ENCODE peak calls at places on chromosome 11, in seven cellular contexts. One of them, this sample, is unnamed.

GRCh38 chr11:68373810-68374501 is 61.6 kb downstream of the LRP5 start:
- DNase-seq in kidney epithelial cell: no peak
- DNase-seq in iris pigment epithelial cell: peak
- DNase-seq in GM23338: no peak
- DNase-seq in sigmoid colon: no peak
- DNase-seq in AML-193: no peak
- DNase-seq in omental fat pad: no peak
- DNase-seq in this sample: no peak

GRCh38 chr11:9651899-9652748 is 11.8 kb upstream of the SWAP70 start:
- DNase-seq in kidney epithelial cell: no peak
- DNase-seq in iris pigment epithelial cell: no peak
- DNase-seq in GM23338: no peak
- DNase-seq in sigmoid colon: no peak
- DNase-seq in AML-193: no peak
- DNase-seq in omental fat pad: no peak
- DNase-seq in this sample: no peak

GRCh38 chr11:74937696-74938475 is 11.0 kb downstream of the XRRA1 start:
- DNase-seq in kidney epithelial cell: no peak
- DNase-seq in iris pigment epithelial cell: peak
- DNase-seq in GM23338: no peak
- DNase-seq in sigmoid colon: no peak
- DNase-seq in AML-193: no peak
- DNase-seq in omental fat pad: no peak
- DNase-seq in this sample: no peak

GRCh38 chr11:123173040-123173855 is 21.8 kb downstream of the CLMP start:
- DNase-seq in kidney epithelial cell: peak
- DNase-seq in iris pigment epithelial cell: peak
- DNase-seq in GM23338: no peak
- DNase-seq in sigmoid colon: no peak
- DNase-seq in AML-193: no peak
- DNase-seq in omental fat pad: no peak
- DNase-seq in this sample: no peak

GRCh38 chr11:130909650-130910049 is 6.6 kb downstream of the SNX19 start:
- DNase-seq in kidney epithelial cell: no peak
- DNase-seq in iris pigment epithelial cell: peak
- DNase-seq in GM23338: no peak
- DNase-seq in sigmoid colon: no peak
- DNase-seq in AML-193: no peak
- DNase-seq in omental fat pad: no peak
- DNase-seq in this sample: no peak

GRCh38 chr11:20670932-20671403 is 1.6 kb downstream of the NELL1 start:
- DNase-seq in kidney epithelial cell: no peak
- DNase-seq in iris pigment epithelial cell: no peak
- DNase-seq in GM23338: peak
- DNase-seq in sigmoid colon: no peak
- DNase-seq in AML-193: no peak
- DNase-seq in omental fat pad: no peak
- DNase-seq in this sample: no peak

GRCh38 chr11:20161923-20162322 is 1.6 kb upstream of the DBX1 start:
- DNase-seq in kidney epithelial cell: no peak
- DNase-seq in iris pigment epithelial cell: peak
- DNase-seq in GM23338: peak
- DNase-seq in sigmoid colon: no peak
- DNase-seq in AML-193: no peak
- DNase-seq in omental fat pad: no peak
- DNase-seq in this sample: no peak

GRCh38 chr11:115924744-115925567 is 420.7 kb upstream of the CADM1 start:
- DNase-seq in kidney epithelial cell: peak
- DNase-seq in iris pigment epithelial cell: peak
- DNase-seq in GM23338: no peak
- DNase-seq in sigmoid colon: no peak
- DNase-seq in AML-193: no peak
- DNase-seq in omental fat pad: no peak
- DNase-seq in this sample: no peak

GRCh38 chr11:31397239-31397834 is 27.7 kb downstream of the DNAJC24 start:
- DNase-seq in kidney epithelial cell: no peak
- DNase-seq in iris pigment epithelial cell: peak
- DNase-seq in GM23338: peak
- DNase-seq in sigmoid colon: no peak
- DNase-seq in AML-193: peak
- DNase-seq in omental fat pad: no peak
- DNase-seq in this sample: no peak

GRCh38 chr11:73194034-73194507 is 24.0 kb upstream of the P2RY2 start:
- DNase-seq in kidney epithelial cell: no peak
- DNase-seq in iris pigment epithelial cell: no peak
- DNase-seq in GM23338: no peak
- DNase-seq in sigmoid colon: peak
- DNase-seq in AML-193: no peak
- DNase-seq in omental fat pad: no peak
- DNase-seq in this sample: no peak